ENCODE peak calls at places on chromosomes 11 and 22, in four cellular contexts. One of them, this sample, is unnamed.

GRCh38 chr11:130829801-130830562 is 86.3 kb downstream of the SNX19 start:
- DNase-seq in GM20000: no peak
- DNase-seq in progenitor cell of endocrine pancreas: no peak
- DNase-seq in Peyer's patch: no peak
- DNase-seq in this sample: no peak

GRCh38 chr22:37021710-37022482 is 2.4 kb downstream of the MPST start:
- DNase-seq in GM20000: peak; percentile 88
- DNase-seq in progenitor cell of endocrine pancreas: no peak
- DNase-seq in Peyer's patch: peak; percentile 84
- DNase-seq in this sample: peak; percentile 43

GRCh38 chr11:109998921-109999320 is 94.3 kb upstream of the ZC3H12C start:
- DNase-seq in GM20000: no peak
- DNase-seq in progenitor cell of endocrine pancreas: no peak
- DNase-seq in Peyer's patch: no peak
- DNase-seq in this sample: no peak

GRCh38 chr11:839875-840617 is 2.3 kb downstream of the POLR2L start:
- DNase-seq in GM20000: no peak
- DNase-seq in progenitor cell of endocrine pancreas: no peak
- DNase-seq in Peyer's patch: peak; percentile 46
- DNase-seq in this sample: no peak

GRCh38 chr22:48889209-48889830 is 938.4 kb downstream of the BRD1 start:
- DNase-seq in GM20000: no peak
- DNase-seq in progenitor cell of endocrine pancreas: no peak
- DNase-seq in Peyer's patch: peak; percentile 13
- DNase-seq in this sample: no peak

GRCh38 chr11:121112498-121113455 is 11.7 kb downstream of the TECTA start:
- DNase-seq in GM20000: peak; percentile 74
- DNase-seq in progenitor cell of endocrine pancreas: peak; percentile 32
- DNase-seq in Peyer's patch: peak; percentile 60
- DNase-seq in this sample: peak; percentile 42

GRCh38 chr11:47987781-47988180 is 7.4 kb downstream of the PTPRJ start:
- DNase-seq in GM20000: no peak
- DNase-seq in progenitor cell of endocrine pancreas: no peak
- DNase-seq in Peyer's patch: no peak
- DNase-seq in this sample: peak; percentile 58

GRCh38 chr22:41041532-41041931 is 50.9 kb upstream of the EP300 start:
- DNase-seq in GM20000: no peak
- DNase-seq in progenitor cell of endocrine pancreas: no peak
- DNase-seq in Peyer's patch: no peak
- DNase-seq in this sample: no peak

GRCh38 chr11:16780698-16781550 is 42.5 kb downstream of the C11orf58 start:
- DNase-seq in GM20000: no peak
- DNase-seq in progenitor cell of endocrine pancreas: no peak
- DNase-seq in Peyer's patch: no peak
- DNase-seq in this sample: no peak
- TF ChIP-seq CTCF in GM20000: no peak
- TF ChIP-seq CTCF in progenitor cell of endocrine pancreas: no peak
- TF ChIP-seq CTCF in Peyer's patch: no peak
- TF ChIP-seq CTCF in this sample: no peak

GRCh38 chr11:105611414-105611813 is 1.5 kb downstream of the GRIA4 start:
- DNase-seq in GM20000: no peak
- DNase-seq in progenitor cell of endocrine pancreas: no peak
- DNase-seq in Peyer's patch: no peak
- DNase-seq in this sample: no peak

GRCh38 chr11:105610796-105611361 is 1.0 kb downstream of the GRIA4 start:
- DNase-seq in GM20000: no peak
- DNase-seq in progenitor cell of endocrine pancreas: no peak
- DNase-seq in Peyer's patch: no peak
- DNase-seq in this sample: no peak

GRCh38 chr11:105609832-105610781 is at the start of gene GRIA4:
- DNase-seq in GM20000: no peak
- DNase-seq in progenitor cell of endocrine pancreas: peak; percentile 24
- DNase-seq in Peyer's patch: peak; percentile 53
- DNase-seq in this sample: no peak

GRCh38 chr11:105611837-105612480 is 2.1 kb downstream of the GRIA4 start:
- DNase-seq in GM20000: peak; percentile 5
- DNase-seq in progenitor cell of endocrine pancreas: no peak
- DNase-seq in Peyer's patch: no peak
- DNase-seq in this sample: no peak

DNA sequence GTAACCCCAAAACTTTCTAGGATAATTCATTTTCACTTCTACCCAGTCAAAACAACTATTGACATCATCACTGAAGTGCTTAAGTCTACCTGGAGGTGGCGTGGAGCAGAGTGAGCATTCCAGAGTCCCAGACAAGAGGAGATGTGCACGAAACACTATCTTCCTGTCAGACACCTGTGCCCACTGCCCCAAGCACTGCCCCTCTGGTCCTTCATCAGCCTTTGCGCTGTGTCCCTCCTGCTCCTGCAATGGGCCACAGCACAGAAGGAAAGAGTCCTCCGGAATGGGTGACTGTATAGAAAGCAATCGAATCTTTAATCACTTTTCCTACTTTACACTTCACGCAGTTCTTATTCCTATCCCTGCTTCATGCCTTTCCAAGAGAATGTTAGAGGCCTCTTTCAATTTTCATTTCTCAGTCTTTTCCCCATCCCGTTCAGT is 512 bp upstream of the GRIA4 start:
- DNase-seq in GM20000: peak; percentile 31
- DNase-seq in progenitor cell of endocrine pancreas: no peak
- DNase-seq in Peyer's patch: peak; percentile 56
- DNase-seq in this sample: peak; percentile 20
- TF ChIP-seq CTCF in GM20000: peak; percentile 4
- TF ChIP-seq CTCF in progenitor cell of endocrine pancreas: peak; percentile 61
- TF ChIP-seq CTCF in Peyer's patch: peak; percentile 63
- TF ChIP-seq CTCF in this sample: no peak

GRCh38 chr11:125350206-125351044 is 145.6 kb downstream of the FEZ1 start:
- DNase-seq in GM20000: no peak
- DNase-seq in progenitor cell of endocrine pancreas: no peak
- DNase-seq in Peyer's patch: no peak
- DNase-seq in this sample: no peak

GRCh38 chr11:125348704-125349635 is 147.1 kb downstream of the FEZ1 start:
- DNase-seq in GM20000: peak; percentile 73
- DNase-seq in progenitor cell of endocrine pancreas: peak; percentile 81
- DNase-seq in Peyer's patch: peak; percentile 66
- DNase-seq in this sample: peak; percentile 60

GRCh38 chr11:125346565-125347260 is 149.4 kb downstream of the FEZ1 start:
- DNase-seq in GM20000: no peak
- DNase-seq in progenitor cell of endocrine pancreas: no peak
- DNase-seq in Peyer's patch: no peak
- DNase-seq in this sample: no peak

GRCh38 chr11:125347261-125347585 is 148.8 kb downstream of the FEZ1 start:
- DNase-seq in GM20000: no peak
- DNase-seq in progenitor cell of endocrine pancreas: no peak
- DNase-seq in Peyer's patch: no peak
- DNase-seq in this sample: no peak

GRCh38 chr11:125348141-125348651 is 147.9 kb downstream of the FEZ1 start:
- DNase-seq in GM20000: no peak
- DNase-seq in progenitor cell of endocrine pancreas: no peak
- DNase-seq in Peyer's patch: no peak
- DNase-seq in this sample: no peak
- TF ChIP-seq CTCF in GM20000: no peak
- TF ChIP-seq CTCF in progenitor cell of endocrine pancreas: no peak
- TF ChIP-seq CTCF in Peyer's patch: no peak
- TF ChIP-seq CTCF in this sample: no peak

GRCh38 chr22:30635273-30636225 is at the start of gene SLC35E4:
- DNase-seq in GM20000: peak; percentile 98
- DNase-seq in progenitor cell of endocrine pancreas: peak; percentile 83
- DNase-seq in Peyer's patch: peak; percentile 98
- DNase-seq in this sample: peak; percentile 94
- TF ChIP-seq CTCF in GM20000: no peak
- TF ChIP-seq CTCF in progenitor cell of endocrine pancreas: peak; percentile 33
- TF ChIP-seq CTCF in Peyer's patch: peak; percentile 32
- TF ChIP-seq CTCF in this sample: no peak

DNA sequence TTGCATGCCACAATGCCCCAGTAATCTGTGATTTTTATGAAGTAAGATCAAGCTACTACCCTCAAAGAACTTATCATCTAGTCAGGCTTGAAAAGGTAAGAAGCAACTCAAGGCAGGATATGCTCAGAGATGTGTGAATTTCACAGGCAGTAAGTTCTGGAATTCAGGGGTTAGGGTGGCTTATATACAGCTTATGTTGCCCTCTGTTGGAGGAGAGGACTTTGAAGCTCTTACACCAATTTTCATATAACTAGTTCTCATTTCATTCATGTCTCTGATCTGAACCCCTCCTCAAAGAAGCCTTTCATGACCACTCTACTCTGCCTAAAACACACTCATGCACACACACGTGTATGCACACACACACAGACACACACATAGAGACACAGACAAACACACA is 220.5 kb upstream of the ZBED5 start:
- DNase-seq in GM20000: no peak
- DNase-seq in progenitor cell of endocrine pancreas: no peak
- DNase-seq in Peyer's patch: no peak
- DNase-seq in this sample: no peak
- TF ChIP-seq CTCF in GM20000: no peak
- TF ChIP-seq CTCF in progenitor cell of endocrine pancreas: no peak
- TF ChIP-seq CTCF in Peyer's patch: no peak
- TF ChIP-seq CTCF in this sample: no peak

This sample was measured in Calu3.